ENCODE peak calls at places on chromosomes 4 and X, in seven cellular contexts. C is CD8-positive, alpha-beta T cell; H is upper lobe of left lung; Z is Peyer's patch; R is colonic mucosa; J is DND-41; V is dorsolateral prefrontal cortex. B is an unnamed sample.

GRCh38 chr4:81207793-81208192 is 7.2 kb downstream of the PRKG2 start:
- DNase-seq in C (no peak), H (no peak), Z (no peak), R (no peak), J (no peak), V (no peak), B (peak)

GRCh38 chr4:4673070-4673469 is 131.2 kb upstream of the STX18 start:
- DNase-seq in C (no peak), H (peak), Z (peak), R (peak), J (peak), V (no peak), B (peak)

GRCh38 chr4:2607107-2607506 is 70.7 kb downstream of the FAM193A start:
- DNase-seq in C (no peak), H (no peak), Z (no peak), R (no peak), J (no peak), V (no peak), B (no peak)

GRCh38 chrX:147570483-147570882 is 341.2 kb upstream of the FMR1 start:
- DNase-seq in C (no peak), H (no peak), Z (no peak), R (no peak), J (no peak), V (no peak), B (no peak)

GRCh38 chrX:136200466-136200865 is 50.7 kb downstream of the MAP7D3 start:
- DNase-seq in C (no peak), H (no peak), Z (no peak), R (no peak), J (peak), V (no peak), B (peak)

GRCh38 chrX:13489451-13489850 is 80.0 kb upstream of the EGFL6 start:
- DNase-seq in C (no peak), H (no peak), Z (peak), R (peak), J (no peak), V (no peak), B (peak)

GRCh38 chr4:106868381-106869035 is 167.6 kb downstream of the DKK2 start:
- DNase-seq in C (no peak), H (no peak), Z (no peak), R (no peak), J (no peak), V (no peak), B (peak)

GRCh38 chr4:95377511-95377910 is 171.3 kb downstream of the UNC5C start:
- DNase-seq in C (no peak), H (no peak), Z (no peak), R (no peak), J (no peak), V (no peak), B (no peak)

GRCh38 chrX:102892103-102892502 is 45.0 kb upstream of the RAB40AL start:
- DNase-seq in C (no peak), H (no peak), Z (no peak), R (no peak), J (no peak), V (no peak), B (no peak)

GRCh38 chrX:108582151-108582550 is 142.5 kb downstream of the COL4A5 start:
- DNase-seq in C (no peak), H (no peak), Z (no peak), R (no peak), J (no peak), V (peak), B (no peak)

GRCh38 chr4:141352775-141353544 is 132.3 kb downstream of the ZNF330 start:
- DNase-seq in C (no peak), H (no peak), Z (no peak), R (no peak), J (peak), V (no peak), B (no peak)

GRCh38 chr4:103648541-103648940 is 71.2 kb downstream of the TACR3 start:
- DNase-seq in C (no peak), H (no peak), Z (no peak), R (no peak), J (no peak), V (no peak), B (no peak)

GRCh38 chr4:26478330-26478729 is 12.0 kb downstream of the CCKAR start:
- DNase-seq in C (no peak), H (no peak), Z (no peak), R (no peak), J (no peak), V (no peak), B (no peak)

GRCh38 chr4:26475716-26476115 is 14.6 kb downstream of the CCKAR start:
- DNase-seq in C (no peak), H (no peak), Z (no peak), R (no peak), J (no peak), V (no peak), B (no peak)

GRCh38 chr4:26474551-26474950 is 15.7 kb downstream of the CCKAR start:
- DNase-seq in C (no peak), H (no peak), Z (no peak), R (no peak), J (no peak), V (no peak), B (no peak)

GRCh38 chr4:26476545-26476944 is 13.7 kb downstream of the CCKAR start:
- DNase-seq in C (no peak), H (no peak), Z (no peak), R (no peak), J (no peak), V (no peak), B (no peak)

GRCh38 chr4:26473893-26474292 is 16.4 kb downstream of the CCKAR start:
- DNase-seq in C (no peak), H (no peak), Z (no peak), R (no peak), J (no peak), V (no peak), B (no peak)
- TF ChIP-seq CTCF in C (no peak), H (no peak), Z (no peak), R (no peak), J (no peak), V (no peak), B (no peak)

DNA sequence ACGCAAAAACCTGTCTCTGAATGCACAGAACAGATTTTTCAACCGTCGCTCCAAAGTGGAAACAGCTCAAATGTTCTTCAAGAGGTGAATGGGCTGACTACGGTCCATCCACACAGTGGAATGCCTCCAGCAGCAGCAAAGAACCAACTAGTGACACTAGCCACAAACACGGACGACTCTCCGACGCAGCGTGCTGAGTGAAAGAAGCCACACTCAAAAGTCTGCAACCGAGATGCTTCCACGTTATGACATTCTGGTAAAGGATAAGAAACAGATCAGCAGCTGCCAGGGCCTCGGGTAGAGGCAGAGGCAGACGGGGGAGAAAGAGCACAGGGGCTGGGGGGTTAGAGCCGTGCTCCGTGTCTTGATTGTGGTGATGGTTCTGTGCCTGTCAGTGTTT is 125.2 kb downstream of the AFAP1 start:
- DNase-seq in C (no peak), H (no peak), Z (no peak), R (no peak), J (no peak), V (no peak), B (no peak)
- H3K27ac ChIP-seq in C (no peak), H (no peak), Z (no peak), R (no peak), J (no peak), V (no peak), B (no peak)

GRCh38 chrX:46992070-46992469 is 79.8 kb downstream of the JADE3 start:
- DNase-seq in C (no peak), H (peak), Z (no peak), R (no peak), J (no peak), V (no peak), B (no peak)
- TF ChIP-seq CTCF in C (no peak), H (no peak), Z (no peak), R (no peak), J (no peak), V (no peak), B (no peak)

DNA sequence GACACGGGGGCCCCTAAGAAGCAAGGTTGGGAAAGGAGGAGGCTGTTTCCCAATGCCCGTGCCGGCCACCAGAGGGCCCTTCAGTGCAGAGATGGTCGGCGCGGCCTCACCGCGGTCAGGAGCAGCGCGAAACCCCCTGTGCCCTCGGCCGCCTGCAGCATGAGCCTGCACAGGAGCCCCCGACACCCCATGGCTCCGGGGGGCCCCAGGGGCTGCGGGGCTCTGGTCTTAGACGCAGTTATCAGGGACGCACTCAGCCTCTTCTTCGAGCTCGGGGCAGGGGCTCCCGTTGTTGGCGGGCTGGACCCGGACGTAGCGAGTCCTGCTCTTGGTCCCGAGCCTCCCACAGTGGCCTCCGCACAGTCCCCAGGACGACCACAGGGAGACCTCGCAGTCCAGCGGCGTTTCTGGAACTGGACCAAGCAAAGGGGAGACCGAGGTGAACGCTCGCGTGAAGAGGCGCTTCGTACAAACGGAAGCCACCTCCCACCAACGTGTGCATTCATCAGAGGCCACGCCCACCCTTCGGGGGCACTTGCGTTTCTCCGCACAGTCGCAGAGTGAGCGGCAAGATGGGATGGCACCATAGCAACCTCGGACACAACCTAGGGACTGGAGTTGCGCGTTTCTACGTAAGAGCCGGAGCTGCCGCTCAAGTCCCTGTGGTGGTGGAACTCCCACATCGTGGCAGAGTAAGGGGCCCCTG is 5.0 kb downstream of the SPON2 start:
- DNase-seq in C (peak), H (peak), Z (peak), R (peak), J (peak), V (no peak), B (peak)
- H3K27ac ChIP-seq in C (peak), H (peak), Z (peak), R (peak), J (peak), V (no peak), B (peak)

DNA sequence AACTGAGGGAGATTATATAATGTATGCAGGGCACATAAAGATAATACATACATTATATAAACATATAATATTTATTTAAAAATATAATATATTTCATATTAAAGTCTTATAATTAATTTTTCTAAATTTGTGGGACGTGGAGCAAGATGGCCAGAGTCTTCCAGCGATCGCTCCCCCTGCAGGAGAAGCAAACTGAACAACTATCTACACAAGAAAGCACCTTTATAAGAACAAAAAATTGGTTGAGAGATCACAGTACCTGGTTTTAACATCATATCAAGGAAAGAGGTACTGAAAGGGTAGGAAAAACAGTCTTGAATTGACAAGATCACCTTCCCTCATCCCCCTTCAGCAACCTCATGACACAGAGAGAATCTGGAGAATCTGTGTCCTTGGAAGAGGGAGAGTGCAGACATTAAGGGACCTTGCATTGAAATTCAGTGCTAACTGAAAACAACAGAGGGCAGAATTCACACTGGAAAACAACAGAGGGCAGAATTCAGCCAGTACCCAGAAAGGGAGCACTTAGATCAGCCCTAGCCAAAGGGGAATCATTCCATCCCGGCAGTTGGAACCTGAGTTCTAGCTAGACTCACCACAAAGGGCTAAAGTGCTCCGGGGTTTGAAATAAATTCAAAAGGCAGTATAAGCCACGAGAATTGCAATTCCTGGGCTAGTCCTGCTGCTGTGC is 262.5 kb upstream of the NDST3 start:
- DNase-seq in C (no peak), H (no peak), Z (no peak), R (no peak), J (no peak), V (no peak), B (no peak)
- TF ChIP-seq CTCF in C (no peak), H (no peak), Z (no peak), R (no peak), J (peak), V (no peak), B (no peak)